ENCODE peak calls at places on chromosomes 11 and 22, in seven cellular contexts. B is tibial nerve; N is SW 1271; K is NCI-H1436; W is stimulated activated CD8-positive, alpha-beta memory T cell treated with anti-CD3 and anti-CD28 coated beads, Interleukin-7, amount 100 ng/mL, for 1 hour; S is activated T-cell treated with anti-CD3 and anti-CD28 coated beads, Interleukin-2, amount 50 U/mL, for 72 hours; Y is AG08395. U is an unnamed sample.

GRCh38 chr22:41799486-41800347 is 762 bp upstream of the CCDC134 start:
- DNase-seq in B (peak; percentile 18), N (no peak), K (no peak), W (no peak), S (no peak), Y (peak; percentile 53), U (no peak)

GRCh38 chr11:130310622-130311021 is 4.1 kb downstream of the ZBTB44 start:
- DNase-seq in B (no peak), N (no peak), K (no peak), W (no peak), S (no peak), Y (no peak), U (no peak)

GRCh38 chr11:24705474-24705873 is 208.6 kb downstream of the LUZP2 start:
- DNase-seq in B (no peak), N (no peak), K (no peak), W (no peak), S (no peak), Y (no peak), U (no peak)

GRCh38 chr11:125494987-125495725 is 909 bp downstream of the FEZ1 start:
- DNase-seq in B (peak; percentile 17), N (no peak), K (no peak), W (no peak), S (no peak), Y (peak; percentile 54), U (no peak)

GRCh38 chr11:121291896-121292502 is 572 bp upstream of the SC5D start:
- DNase-seq in B (no peak), N (no peak), K (no peak), W (no peak), S (no peak), Y (no peak), U (no peak)

GRCh38 chr22:50217543-50218152 is 16.8 kb downstream of the SELENOO start:
- DNase-seq in B (no peak), N (no peak), K (no peak), W (no peak), S (no peak), Y (no peak), U (no peak)

GRCh38 chr22:17336061-17336460 is 33.2 kb upstream of the CECR2 start:
- DNase-seq in B (no peak), N (no peak), K (no peak), W (no peak), S (no peak), Y (no peak), U (no peak)

GRCh38 chr22:49372111-49372529 is 455.6 kb downstream of the BRD1 start:
- DNase-seq in B (no peak), N (no peak), K (no peak), W (no peak), S (no peak), Y (no peak), U (no peak)

GRCh38 chr11:84522331-84522730 is 1104.8 kb downstream of the DLG2 start:
- DNase-seq in B (no peak), N (no peak), K (no peak), W (no peak), S (no peak), Y (peak; percentile 9), U (no peak)

GRCh38 chr22:50529416-50530279 is at the start of gene TYMP:
- DNase-seq in B (peak; percentile 45), N (peak; percentile 32), K (no peak), W (no peak), S (peak; percentile 87), Y (peak; percentile 67), U (no peak)

GRCh38 chr22:38284042-38284402 is 11.2 kb upstream of the TMEM184B start:
- DNase-seq in B (no peak), N (no peak), K (no peak), W (no peak), S (no peak), Y (peak; percentile 91), U (no peak)

GRCh38 chr11:67465190-67465522 is 3.9 kb downstream of the TMEM134 start:
- DNase-seq in B (no peak), N (no peak), K (no peak), W (no peak), S (no peak), Y (no peak), U (no peak)

GRCh38 chr11:31817621-31818493 is 6.7 kb upstream of the PAX6 start:
- DNase-seq in B (no peak), N (no peak), K (no peak), W (no peak), S (no peak), Y (no peak), U (no peak)

GRCh38 chr11:111189466-111189865 is 56.1 kb upstream of the POU2AF2 start:
- DNase-seq in B (no peak), N (no peak), K (no peak), W (no peak), S (no peak), Y (no peak), U (no peak)

GRCh38 chr11:9448576-9449352 is 12.0 kb upstream of the ZNF143 start:
- DNase-seq in B (no peak), N (no peak), K (no peak), W (no peak), S (no peak), Y (no peak), U (no peak)

GRCh38 chr22:49091917-49092545 is 735.6 kb downstream of the BRD1 start:
- DNase-seq in B (no peak), N (no peak), K (no peak), W (no peak), S (no peak), Y (no peak), U (no peak)

GRCh38 chr11:6693342-6694228 is 10.4 kb upstream of the MRPL17 start:
- DNase-seq in B (no peak), N (peak; percentile 61), K (no peak), W (no peak), S (peak; percentile 57), Y (no peak), U (no peak)

GRCh38 chr11:79510948-79511347 is 70.1 kb upstream of the TENM4 start:
- DNase-seq in B (no peak), N (no peak), K (no peak), W (no peak), S (no peak), Y (no peak), U (no peak)

GRCh38 chr22:41699264-41700104 is at the start of gene MEI1:
- DNase-seq in B (peak; percentile 64), N (peak; percentile 82), K (no peak), W (peak; percentile 81), S (peak; percentile 89), Y (peak; percentile 96), U (no peak)

GRCh38 chr11:41921991-41922390 is 462.5 kb upstream of the LRRC4C start:
- DNase-seq in B (no peak), N (no peak), K (no peak), W (no peak), S (no peak), Y (no peak), U (peak; percentile 23)

GRCh38 chr22:48536691-48537591 is 1290.7 kb downstream of the BRD1 start:
- DNase-seq in B (peak; percentile 49), N (no peak), K (no peak), W (no peak), S (no peak), Y (peak; percentile 44), U (no peak)

GRCh38 chr22:19765477-19766234 is 5.1 kb downstream of the TBX1 start:
- DNase-seq in B (no peak), N (no peak), K (no peak), W (no peak), S (peak; percentile 32), Y (no peak), U (no peak)

GRCh38 chr11:95485115-95485900 is 254.3 kb upstream of the SESN3 start:
- DNase-seq in B (no peak), N (no peak), K (no peak), W (no peak), S (no peak), Y (peak; percentile 68), U (no peak)

GRCh38 chr11:114180301-114181055 is 115.7 kb upstream of the NNMT start:
- DNase-seq in B (no peak), N (no peak), K (peak; percentile 50), W (no peak), S (peak; percentile 18), Y (peak; percentile 18), U (peak; percentile 20)